ENCODE peak calls at places on chromosomes 12 and 14, in four cellular contexts. One of them, this sample, is unnamed.

GRCh38 chr14:81363746-81364400 is 36.3 kb downstream of the STON2 start:
- DNase-seq in CD4-positive, alpha-beta T cell: no peak
- DNase-seq in breast epithelium: no peak
- DNase-seq in aorta: no peak
- DNase-seq in this sample: no peak

GRCh38 chr14:81446279-81447007 is 46.3 kb upstream of the STON2 start:
- DNase-seq in CD4-positive, alpha-beta T cell: no peak
- DNase-seq in breast epithelium: no peak
- DNase-seq in aorta: no peak
- DNase-seq in this sample: no peak

GRCh38 chr14:94171208-94171607 is 2.9 kb upstream of the PPP4R4 start:
- DNase-seq in CD4-positive, alpha-beta T cell: no peak
- DNase-seq in breast epithelium: no peak
- DNase-seq in aorta: no peak
- DNase-seq in this sample: no peak

GRCh38 chr12:7374423-7375144 is 69.4 kb downstream of the CD163L1 start:
- DNase-seq in CD4-positive, alpha-beta T cell: no peak
- DNase-seq in breast epithelium: peak; percentile 54
- DNase-seq in aorta: peak; percentile 74
- DNase-seq in this sample: peak; percentile 10

GRCh38 chr12:85829391-85829790 is 6.8 kb downstream of the RASSF9 start:
- DNase-seq in CD4-positive, alpha-beta T cell: no peak
- DNase-seq in breast epithelium: no peak
- DNase-seq in aorta: no peak
- DNase-seq in this sample: no peak

GRCh38 chr12:14893471-14894250 is 8.0 kb upstream of the MGP start:
- DNase-seq in CD4-positive, alpha-beta T cell: no peak
- DNase-seq in breast epithelium: no peak
- DNase-seq in aorta: no peak
- DNase-seq in this sample: no peak

GRCh38 chr12:12818693-12819092 is 5.5 kb downstream of the DDX47 start:
- DNase-seq in CD4-positive, alpha-beta T cell: no peak
- DNase-seq in breast epithelium: no peak
- DNase-seq in aorta: no peak
- DNase-seq in this sample: no peak

GRCh38 chr12:73220951-73221350 is 948.8 kb downstream of the TRHDE start:
- DNase-seq in CD4-positive, alpha-beta T cell: no peak
- DNase-seq in breast epithelium: no peak
- DNase-seq in aorta: no peak
- DNase-seq in this sample: no peak

GRCh38 chr12:111807232-111807631 is 34.8 kb upstream of the MAPKAPK5 start:
- DNase-seq in CD4-positive, alpha-beta T cell: no peak
- DNase-seq in breast epithelium: no peak
- DNase-seq in aorta: no peak
- DNase-seq in this sample: no peak

GRCh38 chr14:80772504-80772903 is 169.0 kb downstream of the CEP128 start:
- DNase-seq in CD4-positive, alpha-beta T cell: no peak
- DNase-seq in breast epithelium: no peak
- DNase-seq in aorta: no peak
- DNase-seq in this sample: peak; percentile 36

GRCh38 chr12:86158956-86159355 is 97.2 kb downstream of the MGAT4C start:
- DNase-seq in CD4-positive, alpha-beta T cell: no peak
- DNase-seq in breast epithelium: no peak
- DNase-seq in aorta: no peak
- DNase-seq in this sample: no peak

GRCh38 chr12:3655331-3655900 is 97.5 kb downstream of the CRACR2A start:
- DNase-seq in CD4-positive, alpha-beta T cell: no peak
- DNase-seq in breast epithelium: no peak
- DNase-seq in aorta: no peak
- DNase-seq in this sample: peak; percentile 28

GRCh38 chr12:8648598-8649205 is 13.9 kb downstream of the MFAP5 start:
- DNase-seq in CD4-positive, alpha-beta T cell: peak; percentile 9
- DNase-seq in breast epithelium: no peak
- DNase-seq in aorta: no peak
- DNase-seq in this sample: no peak

GRCh38 chr12:57226588-57227314 is 2.8 kb upstream of the SHMT2 start:
- DNase-seq in CD4-positive, alpha-beta T cell: no peak
- DNase-seq in breast epithelium: no peak
- DNase-seq in aorta: no peak
- DNase-seq in this sample: no peak

GRCh38 chr12:71867131-71867530 is 27.6 kb downstream of the TBC1D15 start:
- DNase-seq in CD4-positive, alpha-beta T cell: no peak
- DNase-seq in breast epithelium: no peak
- DNase-seq in aorta: no peak
- DNase-seq in this sample: no peak

GRCh38 chr14:104147346-104148125 is 9.1 kb downstream of the KIF26A start:
- DNase-seq in CD4-positive, alpha-beta T cell: no peak
- DNase-seq in breast epithelium: no peak
- DNase-seq in aorta: peak; percentile 75
- DNase-seq in this sample: no peak

GRCh38 chr12:93376436-93377251 is 1.1 kb upstream of the NUDT4 start:
- DNase-seq in CD4-positive, alpha-beta T cell: no peak
- DNase-seq in breast epithelium: no peak
- DNase-seq in aorta: no peak
- DNase-seq in this sample: no peak

GRCh38 chr12:80045594-80045993 is 53.7 kb upstream of the OTOGL start:
- DNase-seq in CD4-positive, alpha-beta T cell: no peak
- DNase-seq in breast epithelium: no peak
- DNase-seq in aorta: no peak
- DNase-seq in this sample: no peak

GRCh38 chr12:39931857-39932256 is 174.0 kb downstream of the SLC2A13 start:
- DNase-seq in CD4-positive, alpha-beta T cell: no peak
- DNase-seq in breast epithelium: no peak
- DNase-seq in aorta: no peak
- DNase-seq in this sample: no peak

GRCh38 chr14:65361920-65362319 is 50.6 kb upstream of the FUT8 start:
- DNase-seq in CD4-positive, alpha-beta T cell: no peak
- DNase-seq in breast epithelium: no peak
- DNase-seq in aorta: no peak
- DNase-seq in this sample: no peak

GRCh38 chr14:89767861-89768268 is 186.7 kb downstream of the EFCAB11 start:
- DNase-seq in CD4-positive, alpha-beta T cell: peak; percentile 66
- DNase-seq in breast epithelium: no peak
- DNase-seq in aorta: no peak
- DNase-seq in this sample: peak; percentile 62

GRCh38 chr12:91988076-91988475 is 157.6 kb downstream of the BTG1 start:
- DNase-seq in CD4-positive, alpha-beta T cell: no peak
- DNase-seq in breast epithelium: no peak
- DNase-seq in aorta: no peak
- DNase-seq in this sample: no peak

GRCh38 chr12:59929091-59929490 is 333.3 kb downstream of the SLC16A7 start:
- DNase-seq in CD4-positive, alpha-beta T cell: no peak
- DNase-seq in breast epithelium: no peak
- DNase-seq in aorta: no peak
- DNase-seq in this sample: no peak

GRCh38 chr14:99982449-99983250 is 82.6 kb upstream of the EVL start:
- DNase-seq in CD4-positive, alpha-beta T cell: peak; percentile 64
- DNase-seq in breast epithelium: no peak
- DNase-seq in aorta: no peak
- DNase-seq in this sample: peak; percentile 76

GRCh38 chr14:22929104-22929847 is at the start of gene PRMT5:
- DNase-seq in CD4-positive, alpha-beta T cell: peak; percentile 97
- DNase-seq in breast epithelium: peak; percentile 99
- DNase-seq in aorta: peak; percentile 99
- DNase-seq in this sample: peak; percentile 99

GRCh38 chr12:109731806-109732205 is 18.2 kb downstream of the FAM222A start:
- DNase-seq in CD4-positive, alpha-beta T cell: no peak
- DNase-seq in breast epithelium: peak; percentile 27
- DNase-seq in aorta: peak; percentile 26
- DNase-seq in this sample: no peak

GRCh38 chr12:125262866-125263265 is 197.6 kb downstream of the AACS start:
- DNase-seq in CD4-positive, alpha-beta T cell: no peak
- DNase-seq in breast epithelium: no peak
- DNase-seq in aorta: no peak
- DNase-seq in this sample: no peak

GRCh38 chr12:31322651-31323248 is 3.2 kb downstream of the SINHCAF start:
- DNase-seq in CD4-positive, alpha-beta T cell: no peak
- DNase-seq in breast epithelium: no peak
- DNase-seq in aorta: no peak
- DNase-seq in this sample: no peak

GRCh38 chr14:56248442-56248841 is 130.2 kb downstream of the PELI2 start:
- DNase-seq in CD4-positive, alpha-beta T cell: no peak
- DNase-seq in breast epithelium: no peak
- DNase-seq in aorta: no peak
- DNase-seq in this sample: no peak

GRCh38 chr14:56241441-56241840 is 123.2 kb downstream of the PELI2 start:
- DNase-seq in CD4-positive, alpha-beta T cell: no peak
- DNase-seq in breast epithelium: no peak
- DNase-seq in aorta: no peak
- DNase-seq in this sample: no peak

GRCh38 chr14:56243110-56243509 is 124.9 kb downstream of the PELI2 start:
- DNase-seq in CD4-positive, alpha-beta T cell: no peak
- DNase-seq in breast epithelium: no peak
- DNase-seq in aorta: no peak
- DNase-seq in this sample: no peak

GRCh38 chr14:56247495-56248087 is 129.4 kb downstream of the PELI2 start:
- DNase-seq in CD4-positive, alpha-beta T cell: no peak
- DNase-seq in breast epithelium: no peak
- DNase-seq in aorta: no peak
- DNase-seq in this sample: no peak

DNA sequence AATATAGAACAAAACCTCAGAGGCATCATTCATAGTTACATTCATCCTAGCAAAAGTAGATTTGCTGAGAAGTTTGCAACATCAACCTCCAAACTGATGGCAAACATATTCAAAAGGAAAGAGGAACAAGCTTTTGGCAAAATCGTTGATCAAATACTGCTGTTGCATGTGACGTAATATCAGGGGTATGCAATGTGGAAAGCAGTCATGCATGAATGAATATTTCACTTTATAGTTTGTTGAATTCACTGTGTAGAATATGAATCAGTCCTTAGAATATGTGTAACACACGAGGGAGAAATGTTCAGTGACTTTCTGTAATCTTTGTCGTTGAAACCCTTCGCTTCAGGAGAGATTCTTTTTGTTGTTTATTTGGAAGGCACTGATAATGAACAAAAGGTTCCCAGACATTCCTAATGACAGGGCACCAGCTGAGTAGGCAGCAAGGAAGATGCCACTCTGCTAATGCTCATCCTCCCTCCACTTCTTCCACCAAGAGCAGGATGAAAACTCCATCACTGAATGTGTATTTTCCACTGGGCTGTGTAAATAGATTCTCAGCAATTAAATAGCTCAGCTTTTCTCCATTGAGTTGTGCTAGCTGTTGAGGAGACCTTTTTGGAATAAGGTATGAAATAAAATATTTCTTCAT is 126.1 kb downstream of the PELI2 start:
- DNase-seq in CD4-positive, alpha-beta T cell: no peak
- DNase-seq in breast epithelium: no peak
- DNase-seq in aorta: no peak
- DNase-seq in this sample: no peak
- H3K27ac ChIP-seq in CD4-positive, alpha-beta T cell: no peak overlapping the region
- H3K27ac ChIP-seq in breast epithelium: no peak overlapping the region
- H3K27ac ChIP-seq in aorta: no peak overlapping the region
- H3K27ac ChIP-seq in this sample: peak overlapping the region; percentile 5

GRCh38 chr12:41527529-41528116 is 339.5 kb downstream of the PDZRN4 start:
- DNase-seq in CD4-positive, alpha-beta T cell: no peak
- DNase-seq in breast epithelium: no peak
- DNase-seq in aorta: no peak
- DNase-seq in this sample: no peak

GRCh38 chr12:41532072-41532471 is 344.0 kb downstream of the PDZRN4 start:
- DNase-seq in CD4-positive, alpha-beta T cell: no peak
- DNase-seq in breast epithelium: no peak
- DNase-seq in aorta: no peak
- DNase-seq in this sample: no peak

GRCh38 chr12:41536813-41537490 is 348.8 kb downstream of the PDZRN4 start:
- DNase-seq in CD4-positive, alpha-beta T cell: no peak
- DNase-seq in breast epithelium: no peak
- DNase-seq in aorta: no peak
- DNase-seq in this sample: no peak

GRCh38 chr12:41531147-41531829 is 343.2 kb downstream of the PDZRN4 start:
- DNase-seq in CD4-positive, alpha-beta T cell: no peak
- DNase-seq in breast epithelium: no peak
- DNase-seq in aorta: peak; percentile 83
- DNase-seq in this sample: no peak
- H3K27ac ChIP-seq in CD4-positive, alpha-beta T cell: no peak overlapping the region
- H3K27ac ChIP-seq in breast epithelium: no peak overlapping the region
- H3K27ac ChIP-seq in aorta: no peak overlapping the region
- H3K27ac ChIP-seq in this sample: no peak overlapping the region

GRCh38 chr14:21521526-21521925 is 4.6 kb downstream of the SALL2 start:
- DNase-seq in CD4-positive, alpha-beta T cell: no peak
- DNase-seq in breast epithelium: no peak
- DNase-seq in aorta: no peak
- DNase-seq in this sample: no peak

GRCh38 chr14:21518725-21519124 is 7.4 kb downstream of the SALL2 start:
- DNase-seq in CD4-positive, alpha-beta T cell: no peak
- DNase-seq in breast epithelium: no peak
- DNase-seq in aorta: no peak
- DNase-seq in this sample: no peak

GRCh38 chr14:21524575-21525518 is 1.3 kb downstream of the SALL2 start:
- DNase-seq in CD4-positive, alpha-beta T cell: no peak
- DNase-seq in breast epithelium: no peak
- DNase-seq in aorta: peak; percentile 76
- DNase-seq in this sample: no peak

GRCh38 chr14:21523203-21523602 is 2.9 kb downstream of the SALL2 start:
- DNase-seq in CD4-positive, alpha-beta T cell: no peak
- DNase-seq in breast epithelium: no peak
- DNase-seq in aorta: no peak
- DNase-seq in this sample: no peak

GRCh38 chr14:21520718-21521117 is 5.4 kb downstream of the SALL2 start:
- DNase-seq in CD4-positive, alpha-beta T cell: no peak
- DNase-seq in breast epithelium: no peak
- DNase-seq in aorta: no peak
- DNase-seq in this sample: no peak
- H3K27ac ChIP-seq in CD4-positive, alpha-beta T cell: no peak overlapping the region
- H3K27ac ChIP-seq in breast epithelium: no peak overlapping the region
- H3K27ac ChIP-seq in aorta: no peak overlapping the region
- H3K27ac ChIP-seq in this sample: no peak overlapping the region

DNA sequence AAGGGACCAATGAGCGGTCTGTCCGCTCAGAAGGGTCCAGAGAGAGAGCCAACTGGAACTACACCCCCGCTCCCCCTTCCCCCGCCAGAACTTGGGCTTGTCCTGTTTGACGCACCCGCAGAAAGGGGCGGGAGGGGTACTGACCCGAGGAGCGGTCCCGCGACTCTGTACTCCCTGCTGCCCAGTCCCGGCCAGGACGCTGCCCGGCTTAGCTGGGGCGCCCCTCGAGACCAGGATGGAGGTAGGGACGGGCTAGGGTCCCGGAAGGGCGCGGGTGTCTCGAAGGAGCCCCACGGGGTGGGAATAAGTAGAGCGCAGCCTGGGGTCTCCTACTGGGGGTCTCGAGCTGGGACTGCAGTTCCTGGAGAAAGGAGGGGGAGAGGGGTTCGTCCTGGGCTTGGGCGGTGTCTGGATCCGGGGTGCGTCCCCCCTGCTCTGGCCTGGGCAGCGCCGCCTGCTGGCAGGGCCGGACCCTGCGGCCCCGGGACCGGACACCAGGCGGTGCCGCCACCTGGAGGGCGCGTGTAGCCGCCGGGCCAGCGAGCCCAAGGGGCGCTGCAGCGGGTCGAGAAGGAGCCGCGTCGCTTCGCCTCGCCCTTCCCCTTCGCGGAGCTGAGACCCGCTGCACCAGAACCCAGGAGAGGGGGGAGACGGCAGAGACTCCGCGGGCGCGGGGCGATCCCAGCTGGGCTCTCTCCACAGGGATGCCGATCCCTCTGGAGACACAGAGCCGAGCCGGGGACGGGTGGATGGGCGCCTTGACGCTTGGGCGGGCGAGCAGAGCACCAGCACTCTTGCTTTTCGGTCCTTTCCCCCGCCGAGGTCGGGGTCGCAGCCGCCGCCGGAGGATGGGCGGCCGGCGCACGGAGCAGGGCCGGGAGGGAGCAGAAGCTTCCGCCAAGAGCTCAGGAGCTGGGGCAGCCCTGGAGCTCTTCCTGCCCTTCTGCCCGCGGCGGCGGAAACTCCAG is 3.7 kb upstream of the CACNB3 start:
- DNase-seq in CD4-positive, alpha-beta T cell: peak; percentile 62
- DNase-seq in breast epithelium: peak; percentile 79
- DNase-seq in aorta: peak; percentile 95
- DNase-seq in this sample: peak; percentile 69
- H3K27ac ChIP-seq in CD4-positive, alpha-beta T cell: no peak overlapping the region
- H3K27ac ChIP-seq in breast epithelium: peak overlapping the region; percentile 95
- H3K27ac ChIP-seq in aorta: peak overlapping the region; percentile 87
- H3K27ac ChIP-seq in this sample: peak overlapping the region; percentile 97

This sample was measured in DND-41.